ENCODE peak calls at places on chromosomes 16 and 17, in four cellular contexts. Y is Panc1, Q is OCI-LY7, G is IMR-90. O is an unnamed sample.

GRCh38 chr17:14856156-14856555 is 409.0 kb downstream of the PMP22 start:
- DNase-seq in G (no peak), Y (no peak), Q (no peak), O (no peak)

GRCh38 chr16:73196670-73197069 is 148.7 kb upstream of the ZFHX3 start:
- DNase-seq in Q (peak), Y (peak), G (peak), O (peak)

GRCh38 chr16:49337814-49338350 is 35.7 kb upstream of the C16orf78 start:
- DNase-seq in G (no peak), Y (no peak), Q (no peak), O (no peak)

GRCh38 chr16:64983983-64984382 is 137.9 kb downstream of the CDH11 start:
- DNase-seq in Q (peak), Y (no peak), G (peak), O (peak)

GRCh38 chr16:77732241-77732946 is 10.1 kb downstream of the NUDT7 start:
- DNase-seq in G (peak), Y (no peak), Q (no peak), O (peak)

GRCh38 chr17:72390675-72391501 is 270.1 kb downstream of the SOX9 start:
- DNase-seq in Y (no peak), G (peak), Q (no peak), O (peak)

GRCh38 chr16:7057458-7057857 is 275.2 kb upstream of the RBFOX1 start:
- DNase-seq in Q (no peak), Y (no peak), G (no peak), O (no peak)

GRCh38 chr16:24838554-24839266 is 7.1 kb upstream of the SLC5A11 start:
- DNase-seq in G (peak), Q (no peak), Y (no peak), O (peak)

GRCh38 chr16:66370786-66371684 is 4.5 kb downstream of the CDH5 start:
- DNase-seq in Q (no peak), Y (no peak), G (no peak), O (no peak)

GRCh38 chr16:66366433-66367299 is at the start of gene CDH5:
- DNase-seq in Y (no peak), G (no peak), Q (no peak), O (peak)

GRCh38 chr16:66369055-66369592 is 2.6 kb downstream of the CDH5 start:
- DNase-seq in G (no peak), Y (no peak), Q (peak), O (peak)

GRCh38 chr16:66365588-66365987 is 903 bp upstream of the CDH5 start:
- DNase-seq in Y (no peak), Q (no peak), G (peak), O (peak)

DNA sequence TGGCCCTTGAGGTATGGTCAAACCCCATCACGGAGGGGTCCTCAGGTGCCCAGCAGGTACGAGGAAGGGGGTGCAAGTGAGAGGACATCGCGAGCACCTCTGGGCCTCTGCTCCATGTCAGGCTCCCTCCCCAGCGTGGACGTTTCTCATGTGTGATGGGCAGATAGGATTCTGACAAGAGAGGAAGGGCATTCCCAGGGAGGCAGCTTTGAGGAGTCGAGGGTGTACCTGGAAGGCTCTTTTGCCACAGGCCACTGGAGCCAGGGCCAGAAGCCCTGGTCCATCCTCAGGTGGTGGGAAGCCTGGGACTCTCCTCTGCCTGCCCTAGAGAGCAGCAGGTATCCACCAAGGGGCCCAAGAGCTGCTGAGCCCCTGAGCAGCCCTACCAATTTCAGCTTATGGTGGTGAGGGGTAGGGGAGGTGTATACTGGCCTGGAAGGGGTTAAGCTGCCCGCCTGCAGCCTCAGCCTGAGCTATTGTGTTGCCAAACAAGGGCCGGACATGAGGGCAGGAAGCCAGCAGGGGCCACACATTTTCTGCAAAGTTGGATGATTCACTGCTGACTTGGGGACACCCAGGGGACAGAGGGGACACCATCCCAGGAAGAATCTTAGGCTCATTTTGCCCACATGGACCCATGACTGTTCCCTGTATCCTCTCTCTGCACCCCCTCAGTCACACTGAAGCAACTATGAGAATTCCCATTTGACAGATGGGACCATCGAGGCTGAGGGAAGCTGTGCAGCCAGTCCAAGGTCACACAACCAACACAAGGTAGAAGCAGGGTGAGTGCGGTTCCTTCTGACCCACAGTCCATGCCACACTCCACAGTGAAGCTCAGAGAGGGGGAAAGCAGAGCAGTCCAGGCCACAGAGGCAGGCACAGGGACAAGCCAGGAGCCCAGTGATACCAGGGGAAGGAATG is 1.7 kb downstream of the CDH5 start:
- DNase-seq in G (no peak), Y (no peak), Q (no peak), O (peak)
- H3K4me3 ChIP-seq in G (no peak), Y (no peak), Q (no peak), O (peak)

GRCh38 chr16:54282923-54283734 is 3.5 kb downstream of the IRX3 start:
- DNase-seq in Y (no peak), G (no peak), Q (no peak), O (no peak)

GRCh38 chr16:54281535-54282201 is 4.9 kb downstream of the IRX3 start:
- DNase-seq in G (no peak), Y (no peak), Q (no peak), O (no peak)

GRCh38 chr16:54283735-54284318 is 2.8 kb downstream of the IRX3 start:
- DNase-seq in Y (no peak), Q (no peak), G (no peak), O (no peak)

GRCh38 chr16:54280751-54281150 is 5.8 kb downstream of the IRX3 start:
- DNase-seq in Q (no peak), G (no peak), Y (no peak), O (no peak)

DNA sequence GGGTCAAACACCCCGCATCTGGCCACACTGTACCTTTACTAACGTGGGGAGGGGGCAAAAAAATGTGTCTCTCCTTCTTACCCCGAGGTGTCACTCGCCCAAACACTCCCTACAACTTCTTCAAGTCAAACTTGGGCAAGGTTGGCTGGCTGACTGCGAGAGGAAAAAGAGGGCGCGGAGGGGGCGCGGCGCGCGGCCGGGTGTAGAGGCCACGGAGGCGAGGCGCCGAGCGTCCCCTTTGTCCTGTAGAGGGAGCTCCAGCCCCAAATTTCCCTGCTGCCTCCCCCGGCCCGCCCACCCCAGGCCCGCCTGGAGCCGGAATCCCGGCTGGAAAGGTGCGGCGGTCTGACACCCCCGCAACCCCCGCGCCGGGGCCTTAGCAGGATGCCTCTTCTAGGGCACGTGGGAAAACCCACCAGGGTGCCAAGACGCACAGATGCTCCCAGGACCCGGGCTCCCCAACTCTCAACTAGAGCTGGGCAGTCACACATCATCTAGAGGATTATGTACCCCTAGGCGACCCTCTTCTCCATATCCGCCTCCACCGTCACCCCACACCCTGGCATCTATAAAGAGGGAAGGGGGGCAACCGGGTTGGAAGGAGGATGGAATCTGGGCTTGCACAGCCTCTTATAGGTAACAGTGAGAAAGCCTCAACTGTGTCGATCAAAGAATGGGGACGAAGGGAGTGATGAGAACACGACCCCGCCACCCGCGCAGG is 4.2 kb downstream of the IRX3 start:
- DNase-seq in Q (no peak), Y (no peak), G (no peak), O (peak)
- TF ChIP-seq CTCF in Q (peak), Y (peak), G (peak), O (peak)

DNA sequence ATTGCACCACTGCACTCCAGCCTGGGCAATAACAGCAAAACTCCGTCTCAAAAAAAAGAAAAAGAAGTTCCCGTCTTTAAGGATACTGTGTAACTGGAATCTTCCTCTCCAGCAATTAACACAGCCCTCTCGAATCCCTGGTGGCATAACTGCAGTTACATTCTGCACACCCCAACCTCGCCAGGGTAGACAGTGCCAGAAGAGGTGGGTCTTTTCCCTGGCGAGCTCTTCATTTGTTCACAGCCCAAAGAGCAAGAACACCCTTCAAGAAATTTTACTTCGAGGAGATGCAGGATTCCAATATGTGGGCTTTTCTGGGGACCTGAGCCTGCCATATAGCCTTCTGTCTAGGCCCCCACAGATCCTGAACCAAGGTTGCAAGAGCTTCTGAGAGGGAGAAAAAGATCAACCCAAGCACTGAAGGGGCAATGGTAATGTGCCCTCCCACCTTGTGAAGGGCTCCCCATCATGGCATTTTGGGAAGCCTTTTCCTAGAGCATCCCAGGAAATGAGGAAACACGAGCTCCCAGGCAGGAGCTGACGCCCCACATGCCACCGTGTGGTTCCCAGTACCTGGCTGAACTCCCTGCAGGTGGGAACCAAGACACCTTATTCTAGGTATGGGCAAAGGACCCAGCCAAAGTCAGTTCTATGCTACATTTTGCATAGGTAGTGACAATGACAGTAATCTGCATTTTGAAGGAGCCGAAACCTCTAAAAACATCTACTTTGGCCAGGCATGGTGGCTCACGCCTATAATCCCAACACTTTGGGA is 26.9 kb downstream of the TK2 start:
- DNase-seq in G (no peak), Q (no peak), Y (no peak), O (no peak)
- H3K4me3 ChIP-seq in G (no peak), Q (no peak), Y (no peak), O (no peak)

DNA sequence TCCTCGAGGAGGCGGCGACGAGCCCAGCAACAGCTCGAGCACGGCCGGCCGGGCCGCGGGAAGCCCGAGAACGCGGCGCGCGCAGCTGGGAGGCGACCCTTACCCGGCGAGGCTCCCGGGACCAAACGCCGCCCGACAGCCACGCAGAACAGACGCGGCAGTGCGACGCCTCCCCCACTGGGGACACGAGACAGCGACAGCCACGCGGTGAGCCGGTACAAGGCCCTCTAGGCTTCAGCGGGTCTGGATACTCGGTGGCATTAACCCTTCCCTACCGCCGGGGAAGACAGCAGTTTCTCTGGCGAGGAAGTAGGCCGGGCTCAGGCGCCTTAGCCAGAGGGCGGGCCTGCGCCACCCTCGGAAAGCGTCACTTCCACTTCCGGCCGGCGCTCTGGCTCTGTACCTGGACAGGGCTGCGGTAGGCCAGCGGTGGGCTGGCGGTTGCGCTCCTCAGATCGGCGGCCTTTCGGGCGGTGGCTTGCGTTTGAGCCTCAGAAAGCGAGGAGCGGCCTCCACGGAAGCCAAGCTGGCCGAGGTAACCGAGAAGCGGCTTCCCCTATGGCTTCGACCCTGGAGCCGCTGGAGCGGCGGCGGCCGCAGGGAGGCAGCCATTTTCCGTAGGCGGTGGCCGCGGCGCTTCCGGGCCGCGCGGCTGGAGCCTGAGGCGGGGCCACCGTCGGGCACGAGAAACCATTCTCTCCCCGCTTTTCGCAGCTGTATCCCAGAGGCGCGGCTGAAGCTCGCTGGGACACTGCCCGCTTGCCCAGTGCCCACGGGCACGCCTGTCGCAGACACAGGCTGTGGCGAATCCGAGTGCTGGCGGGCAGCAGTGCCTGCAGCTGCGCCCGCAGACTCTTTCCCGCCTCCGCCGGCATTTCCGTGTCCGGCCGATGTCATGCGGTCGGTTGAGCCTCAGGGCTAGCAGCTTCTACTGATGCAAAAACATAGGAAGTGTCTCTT is at the start of the genes TIGD7 and ZNF75A:
- DNase-seq in G (peak), Q (no peak), Y (peak), O (peak)
- TF ChIP-seq CTCF in G (peak), Q (no peak), Y (no peak), O (no peak)